ENCODE peak calls at places on chromosomes 12 and 14, in eight cellular contexts. X is sigmoid colon; A is A549; G is type B pancreatic cell; H is CD8-positive, alpha-beta T cell; C is GM20000; L is stomach; D is omental fat pad. T is an unnamed sample.

GRCh38 chr14:90903101-90903500 is 86.9 kb upstream of the TTC7B start:
- DNase-seq in X (peak), A (peak), G (no peak), H (peak), C (peak), L (peak), D (no peak), T (peak)

GRCh38 chr12:104790296-104791125 is 167.6 kb downstream of the SLC41A2 start:
- DNase-seq in X (peak), A (peak), G (peak), H (peak), C (peak), L (peak), D (no peak), T (no peak)

GRCh38 chr14:22753586-22753985 is 12.9 kb upstream of the OXA1L start:
- DNase-seq in X (no peak), A (no peak), G (no peak), H (no peak), C (no peak), L (no peak), D (no peak), T (no peak)

GRCh38 chr14:101876539-101876938 is 87.8 kb upstream of the DYNC1H1 start:
- DNase-seq in X (peak), A (no peak), G (no peak), H (peak), C (peak), L (peak), D (peak), T (peak)

GRCh38 chr12:93366427-93366826 is 11.3 kb upstream of the NUDT4 start:
- DNase-seq in X (no peak), A (no peak), G (no peak), H (no peak), C (no peak), L (no peak), D (no peak), T (no peak)

GRCh38 chr14:93263416-93263815 is 56.4 kb downstream of the UBR7 start:
- DNase-seq in X (no peak), A (no peak), G (no peak), H (no peak), C (no peak), L (no peak), D (no peak), T (no peak)

GRCh38 chr12:111624540-111624939 is 25.4 kb upstream of the ATXN2 start:
- DNase-seq in X (no peak), A (no peak), G (no peak), H (no peak), C (no peak), L (no peak), D (no peak), T (no peak)

GRCh38 chr12:26940820-26941219 is 2.5 kb downstream of the FGFR1OP2 start:
- DNase-seq in X (no peak), A (no peak), G (no peak), H (no peak), C (peak), L (no peak), D (no peak), T (no peak)

GRCh38 chr12:57723630-57723962 is 14.9 kb downstream of the AGAP2 start:
- DNase-seq in X (no peak), A (no peak), G (no peak), H (no peak), C (peak), L (no peak), D (no peak), T (no peak)

GRCh38 chr12:94405378-94406116 is 54.1 kb downstream of the CEP83 start:
- DNase-seq in X (no peak), A (no peak), G (no peak), H (no peak), C (peak), L (no peak), D (no peak), T (no peak)

GRCh38 chr12:121751716-121752351 is 39.3 kb downstream of the TMEM120B start:
- DNase-seq in X (no peak), A (no peak), G (no peak), H (no peak), C (no peak), L (no peak), D (no peak), T (no peak)

GRCh38 chr12:123384318-123384993 is 524 bp downstream of the KMT5A start:
- DNase-seq in X (peak), A (no peak), G (no peak), H (no peak), C (no peak), L (no peak), D (no peak), T (no peak)

GRCh38 chr12:64172143-64172970 is 49.7 kb downstream of the KICS2 start:
- DNase-seq in X (no peak), A (no peak), G (no peak), H (no peak), C (peak), L (no peak), D (no peak), T (no peak)

GRCh38 chr12:31323466-31324115 is 2.4 kb downstream of the SINHCAF start:
- DNase-seq in X (peak), A (peak), G (no peak), H (peak), C (peak), L (peak), D (no peak), T (no peak)

GRCh38 chr12:23950011-23950774 is 723 bp upstream of the SOX5 start:
- DNase-seq in X (no peak), A (no peak), G (no peak), H (no peak), C (no peak), L (no peak), D (no peak), T (no peak)

GRCh38 chr12:73361867-73362230 is 1089.7 kb downstream of the TRHDE start:
- DNase-seq in X (no peak), A (no peak), G (no peak), H (no peak), C (no peak), L (no peak), D (no peak), T (no peak)

GRCh38 chr12:20264608-20265114 is 103.7 kb upstream of the PDE3A start:
- DNase-seq in X (no peak), A (no peak), G (no peak), H (no peak), C (no peak), L (no peak), D (no peak), T (no peak)

GRCh38 chr12:13347241-13348043 is 150.9 kb downstream of the EMP1 start:
- DNase-seq in X (no peak), A (peak), G (no peak), H (no peak), C (no peak), L (no peak), D (peak), T (peak)

GRCh38 chr12:1808798-1809480 is 11.4 kb upstream of the LRTM2 start:
- DNase-seq in X (no peak), A (no peak), G (no peak), H (no peak), C (no peak), L (no peak), D (no peak), T (no peak)

GRCh38 chr12:67748761-67749075 is 100.2 kb downstream of the DYRK2 start:
- DNase-seq in X (no peak), A (no peak), G (no peak), H (no peak), C (no peak), L (no peak), D (no peak), T (no peak)

GRCh38 chr14:95054346-95055280 is 102.7 kb downstream of the DICER1 start:
- DNase-seq in X (peak), A (no peak), G (no peak), H (no peak), C (no peak), L (peak), D (no peak), T (no peak)

GRCh38 chr12:48937170-48937569 is 11.9 kb upstream of the FKBP11 start:
- DNase-seq in X (no peak), A (no peak), G (no peak), H (no peak), C (no peak), L (no peak), D (no peak), T (no peak)
- TF ChIP-seq CTCF in X (no peak), A (peak), G (no peak), H (no peak), C (no peak), L (no peak), D (no peak), T (peak)

DNA sequence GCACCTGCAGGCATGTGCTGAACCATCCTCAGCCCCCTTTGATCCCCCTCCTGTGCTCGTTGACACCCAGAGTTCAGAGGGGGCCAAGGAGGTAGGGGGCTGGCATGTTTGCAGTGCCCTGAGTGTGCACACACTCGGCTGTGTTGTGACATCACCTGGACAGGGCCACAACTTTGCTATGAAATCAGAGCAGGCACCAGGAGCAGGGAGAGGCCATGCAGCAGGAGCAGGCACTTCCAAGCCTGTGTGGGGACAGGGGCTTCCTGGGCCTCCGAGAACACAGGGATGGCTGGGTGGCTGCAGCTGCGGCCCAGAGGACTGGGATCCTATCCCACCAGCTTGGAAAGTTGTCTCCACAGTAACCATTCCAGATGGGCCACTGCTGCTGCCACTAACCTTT is 84.8 kb downstream of the ACSS3 start:
- DNase-seq in X (no peak), A (no peak), G (no peak), H (no peak), C (no peak), L (no peak), D (no peak), T (no peak)
- TF ChIP-seq CTCF in X (no peak), A (no peak), G (no peak), H (no peak), C (no peak), L (no peak), D (no peak), T (no peak)

DNA sequence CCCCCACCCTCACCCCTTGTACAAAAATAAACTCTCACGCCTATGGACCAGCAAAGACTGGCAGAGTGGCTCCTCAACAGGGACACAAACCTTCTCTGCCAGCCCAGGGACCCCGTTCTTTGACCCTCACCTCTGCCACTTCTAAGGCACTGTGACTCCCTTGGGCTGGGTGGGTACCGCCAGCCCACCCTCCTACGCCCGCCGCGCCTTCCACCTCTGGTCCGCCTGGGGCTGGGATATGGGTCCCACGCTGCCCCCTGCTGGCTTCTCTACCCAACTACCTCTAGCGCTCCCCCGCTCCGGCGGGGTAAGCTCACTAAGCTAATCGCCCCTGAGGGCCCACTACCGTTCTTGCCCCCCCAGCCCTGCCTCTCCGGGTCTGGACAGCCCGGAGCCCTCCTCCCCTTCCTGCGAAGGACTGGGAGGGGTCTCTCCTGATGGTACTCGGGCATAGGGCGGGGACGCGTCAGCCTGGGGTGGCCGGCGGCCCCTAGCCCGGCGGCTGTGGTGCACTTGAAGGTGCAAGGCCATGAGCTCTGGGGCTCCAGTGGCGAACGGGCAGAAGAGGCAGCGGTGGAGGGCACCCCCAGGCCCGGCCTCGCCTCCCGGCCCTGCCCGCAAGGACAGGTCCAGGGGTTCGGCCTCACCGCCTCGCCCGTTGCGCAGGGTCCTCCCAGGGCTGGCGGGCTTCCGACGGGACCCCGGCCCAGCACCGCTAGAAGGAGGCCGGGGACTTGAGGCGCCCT is 8.1 kb downstream of the ZNF219 start:
- DNase-seq in X (no peak), A (peak), G (no peak), H (no peak), C (no peak), L (no peak), D (peak), T (no peak)
- TF ChIP-seq CTCF in X (peak), A (peak), G (peak), H (no peak), C (peak), L (no peak), D (no peak), T (peak)

DNA sequence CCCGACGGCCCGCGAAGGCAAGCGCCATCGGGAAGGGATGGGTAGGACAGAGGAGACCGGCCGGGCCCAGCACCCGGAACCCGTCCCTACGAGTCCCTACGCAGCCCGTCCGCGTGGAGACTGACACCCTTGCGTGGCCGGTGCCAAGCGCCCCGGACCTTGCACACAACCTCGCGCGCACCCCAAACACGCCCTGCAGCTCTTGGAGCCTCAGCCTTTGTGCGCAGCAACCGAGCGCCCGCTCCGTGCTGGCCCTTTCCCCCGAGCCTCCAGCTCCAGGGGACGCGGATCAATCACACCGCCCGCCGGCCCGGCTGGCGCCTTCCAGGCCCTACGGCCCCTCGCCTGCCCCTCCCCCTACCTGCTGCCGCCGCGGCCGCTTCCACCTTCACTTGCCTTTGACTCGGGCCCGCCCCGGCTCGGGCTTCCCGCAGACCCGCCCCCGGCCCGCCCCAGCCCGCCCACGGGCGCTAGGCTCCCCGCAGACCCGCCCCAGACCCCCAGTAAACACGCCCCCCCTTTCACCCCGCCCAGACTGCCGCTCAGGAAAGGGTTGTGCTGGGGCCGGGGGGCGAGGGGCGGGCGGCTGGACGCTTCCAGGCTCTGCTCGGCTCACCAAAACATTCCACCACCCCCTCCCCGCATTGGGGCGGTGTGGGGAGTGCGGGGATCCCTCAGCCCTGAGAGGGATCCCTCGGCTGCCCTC is at the start of gene NDRG2:
- DNase-seq in X (peak), A (peak), G (peak), H (peak), C (peak), L (peak), D (no peak), T (no peak)
- TF ChIP-seq CTCF in X (no peak), A (no peak), G (no peak), H (no peak), C (no peak), L (no peak), D (no peak), T (no peak)

GRCh38 chr14:105416671-105417070 is 3.0 kb upstream of the MTA1 start:
- DNase-seq in X (no peak), A (no peak), G (no peak), H (no peak), C (no peak), L (no peak), D (no peak), T (no peak)
- TF ChIP-seq CTCF in X (no peak), A (no peak), G (no peak), H (no peak), C (no peak), L (no peak), D (no peak), T (no peak)

GRCh38 chr14:96098309-96098998 is 59.3 kb downstream of the C14orf132 start:
- DNase-seq in X (no peak), A (peak), G (no peak), H (no peak), C (peak), L (peak), D (no peak), T (no peak)
- TF ChIP-seq CTCF in X (no peak), A (peak), G (peak), H (no peak), C (no peak), L (no peak), D (no peak), T (peak)

GRCh38 chr12:95623554-95624170 is 72.4 kb upstream of the USP44 start:
- DNase-seq in X (no peak), A (peak), G (no peak), H (no peak), C (peak), L (peak), D (peak), T (peak)
- TF ChIP-seq CTCF in X (no peak), A (peak), G (peak), H (no peak), C (peak), L (no peak), D (no peak), T (peak)

GRCh38 chr12:6672143-6672542 is 9.2 kb upstream of the ING4 start:
- DNase-seq in X (peak), A (no peak), G (no peak), H (no peak), C (no peak), L (no peak), D (no peak), T (no peak)

GRCh38 chr12:6664902-6665301 is 2.0 kb upstream of the ING4 start:
- DNase-seq in X (no peak), A (no peak), G (no peak), H (no peak), C (no peak), L (no peak), D (no peak), T (no peak)

GRCh38 chr12:6666211-6666610 is 3.3 kb upstream of the ING4 start:
- DNase-seq in X (no peak), A (no peak), G (no peak), H (no peak), C (no peak), L (no peak), D (no peak), T (no peak)

GRCh38 chr12:6662906-6663742 is at the start of gene ING4:
- DNase-seq in X (peak), A (peak), G (peak), H (peak), C (peak), L (peak), D (peak), T (peak)

DNA sequence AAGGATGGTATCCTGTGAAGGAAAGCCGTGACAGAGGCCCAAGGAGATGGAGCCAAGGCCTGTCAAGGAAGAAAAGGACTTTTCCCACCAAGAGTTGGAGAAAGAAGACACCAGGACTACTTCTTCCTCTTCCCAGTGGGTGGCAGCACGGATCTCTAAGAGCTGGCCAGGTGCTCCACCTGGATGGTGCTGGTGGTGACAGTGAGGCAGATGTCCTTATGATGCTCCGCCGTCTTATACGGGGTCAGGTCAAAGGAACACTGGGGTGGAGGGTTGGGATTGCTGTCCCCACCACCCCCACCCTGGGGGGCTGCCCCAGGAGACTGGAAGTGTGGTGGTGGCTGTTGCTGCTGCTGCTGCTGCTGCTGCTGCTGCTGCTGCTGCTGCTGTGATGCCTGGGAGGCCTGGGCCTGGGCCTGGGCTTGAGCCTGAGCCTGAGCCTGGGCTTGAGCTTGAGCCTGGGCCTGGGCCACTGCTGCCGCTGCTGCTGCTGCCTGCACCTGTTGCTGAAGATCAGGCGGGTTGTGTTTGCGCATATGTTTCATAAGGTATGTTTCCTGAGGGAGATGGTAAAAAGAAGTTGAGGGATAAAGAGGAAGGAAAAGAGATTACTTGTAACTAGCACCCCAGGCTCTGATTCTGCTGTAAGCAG is 4.8 kb upstream of the ING4 start:
- DNase-seq in X (peak), A (peak), G (no peak), H (no peak), C (no peak), L (no peak), D (no peak), T (no peak)
- TF ChIP-seq CTCF in X (no peak), A (peak), G (no peak), H (no peak), C (peak), L (no peak), D (no peak), T (peak)

GRCh38 chr12:17148706-17149105 is 542.7 kb upstream of the LMO3 start:
- DNase-seq in X (no peak), A (no peak), G (no peak), H (no peak), C (no peak), L (no peak), D (no peak), T (no peak)
- TF ChIP-seq CTCF in X (no peak), A (no peak), G (no peak), H (no peak), C (no peak), L (no peak), D (no peak), T (no peak)

T was measured in AG09309.